ENCODE peak calls at places on chromosomes 6 and 20, in six cellular contexts. K, D, I, G, Q and W are unnamed samples. For H3K9me3 and H3K4me1, the result is how much of the 10 kb centered on the place peaks cover.

GRCh38 chr6:148419430-148419829 is 76.8 kb downstream of the SASH1 start:
- DNase-seq in I (no peak), D (no peak), G (no peak), K (no peak), Q (no peak), W (no peak)

GRCh38 chr6:71246596-71246995 is 42.0 kb upstream of the OGFRL1 start:
- DNase-seq in D (no peak), K (no peak), G (no peak), Q (no peak), I (no peak), W (no peak)

GRCh38 chr6:13415276-13415675 is 72.1 kb downstream of the GFOD1 start:
- DNase-seq in K (no peak), I (no peak), G (no peak), Q (no peak), D (no peak), W (no peak)

GRCh38 chr6:30007132-30007764 is 53.8 kb upstream of the POLR1H start:
- DNase-seq in G (no peak), I (peak), D (no peak), Q (no peak), K (no peak), W (peak)

GRCh38 chr6:6622557-6622956 is 34.0 kb downstream of the LY86 start:
- DNase-seq in D (no peak), G (no peak), I (no peak), Q (no peak), K (no peak), W (no peak)

GRCh38 chr6:52512199-52512598 is 64.7 kb downstream of the TRAM2 start:
- DNase-seq in D (no peak), I (peak), G (peak), Q (peak), K (peak), W (peak)

GRCh38 chr6:34867484-34867883 is 20.4 kb downstream of the TAF11 start:
- DNase-seq in D (peak), I (no peak), Q (no peak), G (no peak), K (no peak), W (no peak)

GRCh38 chr6:12957321-12958051 is 240.9 kb downstream of the PHACTR1 start:
- DNase-seq in I (peak), Q (peak), K (no peak), D (no peak), G (peak), W (peak)

GRCh38 chr6:36649721-36650484 is 28.6 kb upstream of the CDKN1A start:
- DNase-seq in G (no peak), I (no peak), Q (no peak), K (no peak), D (no peak), W (no peak)

GRCh38 chr6:157724138-157724537 is 98.9 kb upstream of the SNX9 start:
- DNase-seq in G (no peak), D (no peak), I (no peak), Q (no peak), K (no peak), W (no peak)

GRCh38 chr20:11467436-11467835 is 450.3 kb upstream of the BTBD3 start:
- DNase-seq in Q (no peak), I (no peak), K (no peak), G (no peak), D (no peak), W (no peak)

GRCh38 chr20:17992847-17993508 is 24.2 kb downstream of the MGME1 start:
- DNase-seq in K (no peak), I (no peak), D (no peak), Q (no peak), G (no peak), W (no peak)

GRCh38 chr6:144320746-144321145 is 35.6 kb downstream of the UTRN start:
- DNase-seq in K (no peak), D (no peak), I (no peak), G (no peak), Q (no peak), W (no peak)

GRCh38 chr6:56961151-56961550 is 6.2 kb downstream of the BEND6 start:
- DNase-seq in Q (no peak), K (no peak), G (peak), I (no peak), D (no peak), W (no peak)

GRCh38 chr20:23358923-23359572 is 2.9 kb upstream of the GZF1 start:
- DNase-seq in I (no peak), Q (no peak), D (no peak), K (no peak), G (no peak), W (no peak)

GRCh38 chr6:145071836-145072235 is 663.5 kb downstream of the EPM2A start:
- DNase-seq in G (peak), D (no peak), I (no peak), Q (no peak), K (no peak), W (no peak)

GRCh38 chr20:8215516-8215915 is 83.5 kb downstream of the PLCB1 start:
- DNase-seq in I (no peak), K (no peak), Q (peak), G (no peak), D (no peak), W (no peak)

GRCh38 chr20:8212286-8212685 is 80.2 kb downstream of the PLCB1 start:
- DNase-seq in I (no peak), Q (no peak), D (no peak), K (no peak), G (no peak), W (no peak)

GRCh38 chr20:8213270-8213669 is 81.2 kb downstream of the PLCB1 start:
- DNase-seq in K (no peak), Q (no peak), G (no peak), D (no peak), I (no peak), W (no peak)

GRCh38 chr20:8216375-8217200 is 84.5 kb downstream of the PLCB1 start:
- DNase-seq in I (no peak), Q (no peak), K (no peak), D (no peak), G (no peak), W (no peak)

GRCh38 chr20:8213831-8214587 is 81.9 kb downstream of the PLCB1 start:
- DNase-seq in D (no peak), I (no peak), G (no peak), Q (no peak), K (no peak), W (no peak)
- H3K27ac ChIP-seq in D (no peak), I (no peak), G (no peak), Q (peak), K (no peak), W (no peak)

DNA sequence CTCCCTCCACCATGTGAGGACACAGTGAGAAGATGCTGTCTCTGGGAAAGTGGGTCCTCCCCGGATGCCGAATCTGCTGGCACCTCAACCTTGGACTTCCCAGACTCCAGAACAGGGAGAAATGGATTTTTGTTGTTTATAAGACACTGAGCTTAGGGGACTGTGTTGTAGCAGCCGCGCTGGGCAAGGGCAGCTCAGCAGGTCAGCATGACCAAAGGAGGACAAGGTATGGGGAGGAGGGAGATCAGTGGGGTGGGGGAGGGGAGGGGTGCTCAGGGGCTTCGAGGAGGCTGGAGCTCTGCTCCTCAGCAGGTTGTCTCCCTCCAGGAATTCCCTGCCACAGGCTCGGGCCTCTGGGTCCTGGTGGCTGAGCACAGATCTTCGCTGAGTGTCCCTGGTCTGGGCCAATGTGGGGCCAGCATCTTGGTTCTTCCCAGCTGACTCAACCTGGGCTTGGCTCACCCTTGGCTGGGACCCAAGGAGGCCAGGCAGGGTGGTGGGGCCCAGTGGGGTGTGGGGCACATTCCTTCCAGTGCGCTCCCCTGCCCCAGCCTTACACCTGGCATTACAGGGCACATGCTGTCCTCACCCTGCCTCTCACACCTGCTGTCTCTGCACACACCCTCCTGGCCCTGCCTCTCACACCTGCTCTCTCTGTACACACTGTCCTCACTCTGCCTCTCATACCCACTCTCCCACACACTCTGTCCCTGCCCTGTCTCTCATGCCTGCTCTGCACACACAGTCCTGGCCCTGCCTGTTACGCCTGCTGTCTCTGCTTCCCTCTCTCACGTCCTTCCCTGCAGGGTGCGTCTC is 107.3 kb downstream of the SYCP2 start:
- DNase-seq in K (peak), D (no peak), G (peak), I (no peak), Q (no peak), W (peak)
- H3K9me3 ChIP-seq in K (under half), D (under half), G (under half), I (under half), Q (under half), W (under half)

GRCh38 chr6:15304337-15305078 is 58.6 kb downstream of the JARID2 start:
- DNase-seq in G (no peak), D (no peak), Q (no peak), K (no peak), I (no peak), W (no peak)
- H3K4me1 ChIP-seq in G (under half), D (under half), Q (half or more), K (half or more), I (half or more), W (under half)

DNA sequence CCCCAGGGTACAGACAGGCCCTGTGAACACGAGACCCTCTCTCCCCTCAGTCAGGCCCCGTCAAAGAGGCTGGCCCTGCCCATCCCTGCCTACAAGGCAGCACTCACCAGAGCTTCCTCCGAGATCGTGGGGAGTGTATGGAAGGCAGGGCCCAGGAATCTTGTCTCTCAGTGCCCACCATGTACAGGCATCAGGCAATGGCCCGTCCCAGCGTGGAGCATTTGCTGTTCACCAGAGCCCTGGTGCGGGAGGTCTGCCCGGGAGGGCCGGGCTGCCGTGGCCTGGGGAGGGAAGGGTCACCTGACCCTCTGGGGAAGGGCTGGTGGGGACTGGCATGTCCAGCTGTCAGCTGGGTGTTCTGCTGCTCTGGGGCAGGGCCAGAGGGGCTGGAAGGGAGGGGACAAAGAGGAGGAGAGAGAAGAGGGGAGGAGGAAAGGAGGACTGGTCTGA is at the start of gene IP6K3:
- DNase-seq in K (peak), I (peak), Q (peak), D (no peak), G (no peak), W (no peak)
- H3K27ac ChIP-seq in K (peak), I (peak), Q (peak), D (no peak), G (no peak), W (no peak)